ENCODE peak calls at places on chromosomes 13 and 19, in nine cellular contexts. Y is ovary, N is tibial nerve, W is H1, T is transverse colon, G is stomach, P is A549, L is SK-N-SH, V is sigmoid colon. U is an unnamed sample.
A peak's percentile ranks its signal among the peaks of the same experiment; 100 is the strongest.

GRCh38 chr19:50926144-50926543 is 14.9 kb upstream of the KLK4 start:
- DNase-seq in Y (no peak), N (no peak), W (no peak), T (no peak), G (no peak), P (no peak), L (no peak), V (no peak), U (no peak)

GRCh38 chr19:7869910-7870511 is 4.2 kb downstream of the PRR36 start:
- DNase-seq in Y (peak; percentile 86), N (no peak), W (peak; percentile 84), T (peak; percentile 63), G (peak; percentile 68), P (peak; percentile 94), L (peak; percentile 71), V (no peak), U (no peak)

GRCh38 chr19:2922987-2923386 is 21.8 kb downstream of the ZNF77 start:
- DNase-seq in Y (no peak), N (no peak), W (no peak), T (no peak), G (no peak), P (no peak), L (no peak), V (no peak), U (no peak)

GRCh38 chr19:45448887-45449299 is 18.9 kb upstream of the FOSB start:
- DNase-seq in Y (no peak), N (no peak), W (no peak), T (peak; percentile 57), G (no peak), P (no peak), L (no peak), V (no peak), U (no peak)

GRCh38 chr19:54063350-54064078 is at the start of gene VSTM1:
- DNase-seq in Y (no peak), N (no peak), W (no peak), T (no peak), G (no peak), P (no peak), L (no peak), V (peak; percentile 44), U (no peak)

GRCh38 chr19:10648360-10648759 is 5.8 kb upstream of the ILF3 start:
- DNase-seq in Y (no peak), N (no peak), W (no peak), T (no peak), G (no peak), P (no peak), L (no peak), V (no peak), U (no peak)

GRCh38 chr19:38389101-38389925 is 816 bp downstream of the SPRED3 start:
- DNase-seq in Y (peak; percentile 30), N (no peak), W (no peak), T (no peak), G (no peak), P (peak; percentile 53), L (peak; percentile 80), V (no peak), U (no peak)

GRCh38 chr19:38993271-38993670 is 17.7 kb upstream of the FBXO17 start:
- DNase-seq in Y (no peak), N (no peak), W (no peak), T (no peak), G (no peak), P (peak; percentile 68), L (no peak), V (no peak), U (no peak)

GRCh38 chr13:83752141-83752540 is 130.1 kb downstream of the SLITRK1 start:
- DNase-seq in Y (no peak), N (no peak), W (no peak), T (no peak), G (no peak), P (peak; percentile 11), L (no peak), V (no peak), U (no peak)

GRCh38 chr19:15469513-15470297 is 5.4 kb upstream of the RASAL3 start:
- DNase-seq in Y (no peak), N (no peak), W (no peak), T (peak; percentile 24), G (no peak), P (no peak), L (peak; percentile 25), V (no peak), U (no peak)

GRCh38 chr13:95250961-95251360 is 50.3 kb downstream of the ABCC4 start:
- DNase-seq in Y (no peak), N (no peak), W (no peak), T (no peak), G (no peak), P (no peak), L (no peak), V (no peak), U (no peak)

GRCh38 chr19:1855828-1856255 is 7.5 kb downstream of the KLF16 start:
- DNase-seq in Y (no peak), N (no peak), W (no peak), T (no peak), G (no peak), P (no peak), L (no peak), V (no peak), U (no peak)

GRCh38 chr19:1857648-1858326 is 5.6 kb downstream of the KLF16 start:
- DNase-seq in Y (no peak), N (no peak), W (no peak), T (peak; percentile 81), G (no peak), P (no peak), L (no peak), V (no peak), U (no peak)

GRCh38 chr19:1858412-1859081 is 4.8 kb downstream of the KLF16 start:
- DNase-seq in Y (no peak), N (no peak), W (no peak), T (no peak), G (no peak), P (no peak), L (no peak), V (no peak), U (no peak)

GRCh38 chr19:1856345-1856697 is 7.1 kb downstream of the KLF16 start:
- DNase-seq in Y (no peak), N (no peak), W (no peak), T (no peak), G (no peak), P (no peak), L (no peak), V (no peak), U (no peak)

DNA sequence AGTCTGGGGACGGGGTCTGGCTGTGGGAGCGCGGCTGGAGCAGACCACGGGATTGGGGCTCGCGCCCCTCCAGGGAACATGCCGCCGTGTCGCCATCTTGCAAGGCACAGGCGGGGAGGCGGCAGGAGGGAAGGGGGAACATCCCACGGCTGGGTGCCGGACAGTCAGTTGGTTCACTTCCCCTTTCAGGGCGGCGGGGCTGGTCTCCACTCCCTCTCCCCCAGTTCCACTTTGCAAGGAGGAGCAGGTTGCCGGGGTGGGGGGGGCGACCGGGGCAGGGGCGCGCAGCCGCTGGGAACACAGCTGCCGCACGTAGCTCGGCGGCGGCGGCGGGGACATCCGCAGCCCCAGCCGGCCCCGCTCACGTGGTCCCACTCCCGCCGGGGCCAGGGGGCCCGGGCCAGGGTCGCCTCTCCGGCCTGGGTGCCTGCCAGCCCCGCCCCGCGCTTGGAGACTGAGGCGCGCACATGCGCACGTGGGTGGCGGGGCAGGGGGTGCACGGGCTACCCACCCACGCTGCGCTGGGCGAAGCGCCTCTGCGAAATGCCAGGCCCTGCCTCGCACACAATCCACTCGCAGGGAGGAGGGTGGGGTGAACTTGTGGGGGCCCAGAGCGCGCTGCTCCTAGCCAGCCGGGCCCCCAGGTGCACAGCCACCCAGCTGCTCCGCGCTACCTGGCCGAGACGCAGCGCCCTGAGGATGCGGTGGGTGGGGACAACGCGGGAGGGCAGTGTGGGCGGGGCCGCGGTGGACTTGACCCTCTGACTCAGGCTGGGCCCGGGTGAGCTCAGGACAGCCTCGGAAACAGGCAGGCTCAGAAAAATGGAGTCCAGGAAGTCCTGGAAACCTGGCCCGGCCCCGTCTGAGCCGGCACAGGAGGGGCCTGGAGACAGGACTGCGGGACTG is 6.4 kb downstream of the KLF16 start:
- DNase-seq in Y (peak; percentile 82), N (peak; percentile 52), W (no peak), T (peak; percentile 96), G (peak; percentile 92), P (peak; percentile 87), L (peak; percentile 54), V (peak; percentile 90), U (peak; percentile 96)
- TF ChIP-seq EP300 in Y (no peak), N (peak; percentile 42), W (no peak), T (no peak), G (no peak), P (no peak), L (no peak), V (no peak), U (no peak)

GRCh38 chr13:58048670-58049069 is 417.1 kb downstream of the PCDH17 start:
- DNase-seq in Y (no peak), N (no peak), W (no peak), T (no peak), G (no peak), P (no peak), L (no peak), V (no peak), U (no peak)
- TF ChIP-seq CTCF in Y (no peak), N (no peak), W (no peak), T (no peak), G (no peak), P (no peak), L (no peak), V (no peak), U (no peak)

DNA sequence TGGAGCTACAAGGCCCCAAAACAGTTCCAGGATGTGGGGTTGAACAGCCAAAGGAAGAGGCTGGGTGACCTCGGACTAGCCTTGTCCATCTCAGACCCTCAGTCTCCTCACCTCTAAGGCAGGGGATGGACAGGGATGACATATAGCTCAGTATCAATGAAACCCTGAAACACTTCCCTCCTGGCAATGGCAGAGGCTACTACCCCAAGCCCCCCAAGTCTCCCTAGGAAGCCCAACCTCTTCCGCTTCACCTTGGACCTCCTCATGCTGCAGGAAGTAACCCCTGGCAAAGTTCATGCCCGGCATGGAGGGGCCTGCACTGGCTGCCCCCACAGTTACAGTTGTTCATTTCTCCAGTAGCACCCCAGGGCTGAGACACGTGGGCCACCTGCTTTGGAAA is 10.6 kb downstream of the CCDC97 start:
- DNase-seq in Y (no peak), N (no peak), W (no peak), T (no peak), G (no peak), P (no peak), L (no peak), V (no peak), U (no peak)
- H3K4me1 ChIP-seq in Y (peaks cover 30% of the 10 kb centered on the region), N (peaks cover 45% of the 10 kb centered on the region), W (peaks cover 22% of the 10 kb centered on the region), T (peaks cover 32% of the 10 kb centered on the region), G (peaks cover 45% of the 10 kb centered on the region), P (peaks cover 44% of the 10 kb centered on the region), L (peaks cover 34% of the 10 kb centered on the region), V (peaks cover 42% of the 10 kb centered on the region), U (peaks cover 45% of the 10 kb centered on the region)

DNA sequence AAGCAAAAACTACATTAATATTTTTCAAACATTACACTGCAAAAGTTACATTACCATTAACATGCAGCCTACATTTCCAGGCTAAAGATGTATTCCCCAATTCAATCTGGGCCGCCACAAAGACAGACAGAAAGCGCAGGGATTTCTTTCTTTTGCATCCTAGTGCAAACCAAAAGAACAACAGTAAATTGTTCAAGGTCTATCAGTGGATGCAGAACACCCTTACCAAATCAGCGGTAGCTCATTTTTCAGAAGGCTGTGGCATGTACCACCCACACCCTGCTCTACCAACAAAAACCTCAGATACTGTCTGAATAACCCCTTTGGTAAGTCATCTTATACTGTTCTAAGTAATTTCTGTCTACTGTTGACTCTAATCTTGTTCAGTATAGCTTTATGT is 3.6 kb downstream of the TPT1 start:
- DNase-seq in Y (no peak), N (no peak), W (no peak), T (no peak), G (no peak), P (no peak), L (no peak), V (no peak), U (no peak)
- TF ChIP-seq EP300 in Y (no peak), N (no peak), W (no peak), T (no peak), G (no peak), P (no peak), L (no peak), V (no peak), U (no peak)

U was measured in esophagus muscularis mucosa.